ENCODE peak calls at places on chromosomes 6 and 20, in nine cellular contexts. L, G, C, I, R, D, E, S and M are unnamed samples.

GRCh38 chr6:3905853-3906190 is 56.6 kb downstream of the FAM50B start:
- ATAC-seq in L (no peak), G (no peak), C (no peak), I (no peak), R (no peak), D (no peak), E (no peak), S (no peak), M (no peak)

GRCh38 chr6:139311826-139312225 is 20.0 kb upstream of the TXLNB start:
- ATAC-seq in L (no peak), G (no peak), C (no peak), I (no peak), R (no peak), D (no peak), E (no peak), S (no peak), M (no peak)

GRCh38 chr6:54095740-54096139 is 15.5 kb upstream of the MLIP start:
- ATAC-seq in L (no peak), G (no peak), C (no peak), I (no peak), R (no peak), D (no peak), E (no peak), S (no peak), M (no peak)

GRCh38 chr6:47094351-47094925 is 52.3 kb upstream of the ADGRF1 start:
- ATAC-seq in L (no peak), G (no peak), C (no peak), I (no peak), R (peak), D (no peak), E (no peak), S (no peak), M (no peak)

GRCh38 chr6:127878115-127878514 is 22.7 kb downstream of the THEMIS start:
- ATAC-seq in L (peak), G (no peak), C (no peak), I (peak), R (no peak), D (no peak), E (no peak), S (no peak), M (no peak)

GRCh38 chr20:50471231-50471630 is 39.0 kb upstream of the PTPN1 start:
- ATAC-seq in L (peak), G (no peak), C (peak), I (no peak), R (no peak), D (no peak), E (no peak), S (no peak), M (no peak)

GRCh38 chr6:30842754-30843610 is 41.3 kb upstream of the DDR1 start:
- ATAC-seq in L (peak), G (no peak), C (no peak), I (peak), R (no peak), D (no peak), E (no peak), S (no peak), M (no peak)

GRCh38 chr6:160812097-160812496 is 110.1 kb downstream of the PLG start:
- ATAC-seq in L (no peak), G (no peak), C (no peak), I (no peak), R (no peak), D (no peak), E (no peak), S (no peak), M (no peak)

GRCh38 chr6:22613695-22614094 is 44.3 kb downstream of the HDGFL1 start:
- ATAC-seq in L (no peak), G (no peak), C (no peak), I (no peak), R (peak), D (no peak), E (no peak), S (no peak), M (no peak)

GRCh38 chr20:62828551-62829230 is 11.8 kb downstream of the COL9A3 start:
- ATAC-seq in L (no peak), G (no peak), C (no peak), I (no peak), R (no peak), D (no peak), E (no peak), S (no peak), M (no peak)

GRCh38 chr20:5187122-5187521 is 60.3 kb downstream of the CDS2 start:
- ATAC-seq in L (no peak), G (no peak), C (no peak), I (no peak), R (no peak), D (no peak), E (no peak), S (no peak), M (no peak)

GRCh38 chr6:80467408-80467807 is 360.9 kb downstream of the BCKDHB start:
- ATAC-seq in L (no peak), G (no peak), C (no peak), I (no peak), R (no peak), D (peak), E (no peak), S (no peak), M (no peak)

GRCh38 chr6:55088896-55089295 is 85.4 kb upstream of the HCRTR2 start:
- ATAC-seq in L (no peak), G (no peak), C (no peak), I (no peak), R (no peak), D (no peak), E (no peak), S (no peak), M (no peak)

GRCh38 chr6:52227495-52227894 is 16.8 kb downstream of the IL17F start:
- ATAC-seq in L (peak), G (no peak), C (peak), I (peak), R (peak), D (no peak), E (no peak), S (no peak), M (no peak)

GRCh38 chr6:24332306-24332705 is 25.6 kb downstream of the DCDC2 start:
- ATAC-seq in L (no peak), G (no peak), C (no peak), I (no peak), R (peak), D (no peak), E (no peak), S (no peak), M (no peak)

GRCh38 chr6:113594726-113595125 is 262.4 kb upstream of the MARCKS start:
- ATAC-seq in L (no peak), G (no peak), C (no peak), I (no peak), R (no peak), D (no peak), E (no peak), S (no peak), M (no peak)

GRCh38 chr6:36897629-36898028 is 11.9 kb downstream of the C6orf89 start:
- ATAC-seq in L (peak), G (peak), C (no peak), I (no peak), R (no peak), D (no peak), E (no peak), S (no peak), M (no peak)

GRCh38 chr6:41519748-41520699 is 26.2 kb upstream of the FOXP4 start:
- ATAC-seq in L (no peak), G (no peak), C (no peak), I (no peak), R (no peak), D (no peak), E (no peak), S (no peak), M (no peak)

GRCh38 chr6:21157186-21157929 is 436.2 kb upstream of the SOX4 start:
- ATAC-seq in L (no peak), G (no peak), C (no peak), I (no peak), R (no peak), D (no peak), E (no peak), S (no peak), M (no peak)

GRCh38 chr6:163579111-163579879 is 164.8 kb downstream of the QKI start:
- ATAC-seq in L (no peak), G (no peak), C (no peak), I (no peak), R (peak), D (peak), E (no peak), S (no peak), M (peak)